ENCODE peak calls at places on chromosomes 12 and 14, in four cellular contexts. R is mesenchymal stem cell, T is neuronal stem cell, Q is IMR-90. E is an unnamed sample.

GRCh38 chr14:82354126-82354525 is 820.5 kb upstream of the SEL1L start:
- DNase-seq in R (no peak), T (no peak), Q (no peak), E (no peak)

GRCh38 chr12:108576660-108577234 is 14.4 kb downstream of the ISCU start:
- DNase-seq in R (no peak), T (no peak), Q (no peak), E (no peak)

GRCh38 chr12:130044991-130045621 is 117.2 kb upstream of the FZD10 start:
- DNase-seq in R (no peak), T (peak), Q (no peak), E (no peak)

GRCh38 chr14:79730911-79731310 is 480.4 kb downstream of the DIO2 start:
- DNase-seq in R (no peak), T (no peak), Q (no peak), E (no peak)

GRCh38 chr14:83894519-83894918 is 1635.4 kb upstream of the FLRT2 start:
- DNase-seq in R (no peak), T (no peak), Q (peak), E (no peak)

GRCh38 chr12:18492372-18493025 is 231.2 kb downstream of the PIK3C2G start:
- DNase-seq in R (no peak), T (no peak), Q (peak), E (no peak)

GRCh38 chr12:52020539-52021336 is 14.0 kb downstream of the TAMALIN start:
- DNase-seq in R (peak), T (no peak), Q (peak), E (no peak)

GRCh38 chr14:92108345-92109254 is 2.2 kb upstream of the ATXN3 start:
- DNase-seq in R (no peak), T (no peak), Q (no peak), E (no peak)

GRCh38 chr12:89357297-89357730 is 5.0 kb upstream of the DUSP6 start:
- DNase-seq in R (no peak), T (no peak), Q (no peak), E (no peak)

GRCh38 chr12:32542550-32543229 is 136.4 kb upstream of the DNM1L start:
- DNase-seq in R (no peak), T (no peak), Q (no peak), E (no peak)

GRCh38 chr14:63209160-63209559 is 4.9 kb downstream of the RHOJ start:
- DNase-seq in R (no peak), T (no peak), Q (peak), E (peak)

GRCh38 chr12:118035194-118036041 is 18.9 kb downstream of the RFC5 start:
- DNase-seq in R (no peak), T (no peak), Q (peak), E (no peak)

GRCh38 chr12:89461649-89462612 is 62.7 kb downstream of the GALNT4 start:
- DNase-seq in R (peak), T (no peak), Q (peak), E (peak)

GRCh38 chr14:76908834-76909233 is 82.6 kb downstream of the LRRC74A start:
- DNase-seq in R (no peak), T (no peak), Q (no peak), E (no peak)

GRCh38 chr14:77314043-77314442 is 6.6 kb downstream of the POMT2 start:
- DNase-seq in R (peak), T (no peak), Q (peak), E (peak)

GRCh38 chr14:24322672-24323071 is 11.4 kb downstream of the LTB4R start:
- DNase-seq in R (no peak), T (no peak), Q (no peak), E (no peak)

GRCh38 chr14:93019970-93020369 is 95.8 kb downstream of the ITPK1 start:
- DNase-seq in R (no peak), T (no peak), Q (no peak), E (no peak)

GRCh38 chr12:91994208-91994797 is 151.3 kb downstream of the BTG1 start:
- DNase-seq in R (no peak), T (no peak), Q (no peak), E (no peak)

GRCh38 chr14:21924479-21924878 is 250.9 kb upstream of the OR4E1 start:
- DNase-seq in R (no peak), T (no peak), Q (no peak), E (no peak)

GRCh38 chr14:39169541-39169900 is 612 bp downstream of the TRAPPC6B start:
- DNase-seq in R (no peak), T (no peak), Q (no peak), E (peak)

GRCh38 chr12:29350080-29350479 is 30.9 kb downstream of the ERGIC2 start:
- DNase-seq in R (peak), T (no peak), Q (peak), E (no peak)

GRCh38 chr12:86137936-86138335 is 118.3 kb downstream of the MGAT4C start:
- DNase-seq in R (peak), T (no peak), Q (peak), E (peak)

GRCh38 chr14:59215353-59215752 is 26.9 kb downstream of the DAAM1 start:
- DNase-seq in R (no peak), T (no peak), Q (peak), E (peak)

GRCh38 chr14:34966413-34966812 is 16.4 kb upstream of the SRP54 start:
- DNase-seq in R (no peak), T (no peak), Q (no peak), E (no peak)

GRCh38 chr12:4393211-4393610 is 13.7 kb upstream of the FGF23 start:
- DNase-seq in R (no peak), T (no peak), Q (no peak), E (no peak)

GRCh38 chr12:102816816-102817434 is 100.1 kb downstream of the PAH start:
- DNase-seq in R (peak), T (no peak), Q (peak), E (peak)

GRCh38 chr14:105487449-105487985 is 831 bp downstream of the CRIP1 start:
- DNase-seq in R (no peak), T (no peak), Q (no peak), E (no peak)

GRCh38 chr12:123979566-123979965 is 6.6 kb downstream of the ZNF664 start:
- DNase-seq in R (no peak), T (no peak), Q (no peak), E (no peak)

GRCh38 chr14:100532916-100533630 is 54.1 kb downstream of the BEGAIN start:
- DNase-seq in R (no peak), T (no peak), Q (peak), E (no peak)

GRCh38 chr12:57619434-57620244 is 8.4 kb downstream of the ARHGEF25 start:
- DNase-seq in R (no peak), T (no peak), Q (no peak), E (peak)

GRCh38 chr12:117911347-117911746 is 57.4 kb downstream of the KSR2 start:
- DNase-seq in R (no peak), T (no peak), Q (no peak), E (no peak)

GRCh38 chr14:56331815-56332214 is 213.6 kb downstream of the PELI2 start:
- DNase-seq in R (no peak), T (no peak), Q (peak), E (no peak)

GRCh38 chr14:64549805-64550538 is at the start of gene PPP1R36:
- DNase-seq in R (peak), T (no peak), Q (no peak), E (peak)

GRCh38 chr12:107400686-107401447 is 284.7 kb upstream of the PWP1 start:
- DNase-seq in R (peak), T (no peak), Q (peak), E (no peak)

GRCh38 chr12:53379389-53380103 is 430 bp upstream of the SP1 start:
- DNase-seq in R (peak), T (peak), Q (peak), E (peak)
- H4K8ac ChIP-seq in R (peak), T (peak), Q (peak), E (peak)

DNA sequence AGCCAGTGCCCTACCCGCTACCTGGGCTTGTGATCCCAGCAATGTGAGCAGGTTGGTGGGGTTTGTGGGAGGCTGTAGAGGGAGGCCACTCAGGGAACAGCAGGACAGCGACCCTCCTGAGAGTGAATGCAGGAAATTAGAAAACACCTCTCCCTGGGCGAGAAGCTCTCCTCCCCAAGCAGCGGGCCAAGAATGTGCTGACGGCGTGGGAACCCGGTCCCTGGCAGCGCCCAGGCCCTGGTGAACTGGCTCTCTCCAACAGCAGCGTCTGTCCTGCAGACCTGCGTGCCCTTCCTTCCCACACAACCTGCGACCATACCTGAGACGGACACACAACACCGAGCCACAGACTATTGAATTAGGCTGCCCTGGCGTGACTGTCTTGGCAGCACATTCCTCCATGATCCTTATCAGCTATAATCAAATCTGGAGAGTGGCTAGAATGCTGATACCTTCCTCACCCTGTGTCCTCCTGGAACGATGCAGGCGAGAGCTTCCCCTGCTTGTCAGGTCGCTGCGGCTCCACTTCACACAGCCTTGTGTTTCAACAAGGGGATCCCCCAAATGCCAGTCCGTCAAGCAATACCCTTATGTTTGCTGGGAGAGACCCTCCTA is 114.8 kb upstream of the GSC start:
- DNase-seq in R (no peak), T (no peak), Q (no peak), E (no peak)
- H4K8ac ChIP-seq in R (no peak), T (no peak), Q (no peak), E (no peak)

DNA sequence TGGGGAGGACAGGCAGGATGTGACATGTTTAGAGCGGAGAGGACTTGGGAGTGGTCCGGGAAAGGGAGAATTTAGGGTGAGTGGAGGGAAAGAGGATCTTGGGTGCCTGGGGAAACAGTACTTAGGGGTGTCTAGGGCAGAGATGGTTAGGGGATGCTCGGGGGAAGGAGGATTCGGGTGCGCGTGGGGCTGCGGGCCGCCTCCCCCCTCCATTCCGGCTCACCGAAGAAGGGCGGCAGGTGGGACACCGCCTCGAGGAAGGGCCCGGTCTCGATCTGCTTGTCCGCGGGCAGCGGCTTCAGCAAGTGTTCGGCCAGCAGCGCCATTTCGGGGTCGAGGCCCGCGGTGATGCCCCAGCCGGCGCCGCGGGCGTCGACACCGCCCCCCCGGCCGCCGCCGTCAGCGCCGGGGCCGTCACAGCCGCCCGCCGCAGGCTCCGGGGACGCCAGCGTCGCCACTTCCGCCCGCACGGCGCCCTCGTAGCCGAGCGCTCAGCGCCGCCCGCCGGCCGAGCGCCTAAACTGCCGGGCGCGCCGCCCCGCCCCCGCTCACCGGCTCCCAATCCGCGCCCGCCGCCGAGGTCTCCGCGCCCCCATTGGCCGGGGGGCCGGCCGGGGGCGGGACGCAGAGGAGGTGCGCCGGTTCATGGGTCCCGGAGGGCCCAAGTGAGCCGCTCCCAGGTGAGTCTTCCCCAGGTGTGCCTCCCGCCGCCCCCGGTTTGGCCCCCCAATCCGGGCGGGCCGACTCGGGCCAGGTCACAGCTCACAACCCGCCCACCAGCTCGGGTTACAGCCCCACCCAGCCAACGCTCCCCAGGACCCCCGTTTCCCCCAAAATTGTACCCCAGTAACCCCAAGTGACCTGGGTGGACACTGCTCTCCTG is at the start of gene GLTP:
- DNase-seq in R (peak), T (peak), Q (peak), E (peak)
- H4K8ac ChIP-seq in R (peak), T (no peak), Q (peak), E (peak)

DNA sequence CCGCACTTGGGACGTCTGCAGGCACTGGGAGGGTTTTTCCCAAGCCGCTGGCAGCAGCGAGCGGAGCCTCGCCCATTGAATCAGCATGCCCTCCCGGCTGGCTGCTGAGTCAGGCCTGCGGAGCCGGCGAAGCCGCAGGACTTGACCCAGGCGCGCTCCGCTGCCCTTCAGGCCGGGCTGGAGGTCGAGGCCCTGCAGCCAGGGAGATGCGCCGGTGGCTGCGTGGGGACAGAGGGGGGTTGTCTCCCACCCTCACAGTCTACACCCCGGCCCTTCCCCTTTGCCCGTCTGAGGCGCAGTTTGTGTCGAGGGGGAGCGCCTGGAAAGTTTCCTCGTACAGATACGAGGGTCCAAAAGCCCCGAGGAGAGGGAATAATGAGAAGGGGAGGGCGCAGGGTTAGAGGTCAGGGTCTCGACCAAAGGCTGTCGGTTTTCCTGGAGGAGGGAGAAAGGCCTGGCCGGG is 759 bp upstream of the KLC1 start:
- DNase-seq in R (peak), T (peak), Q (peak), E (peak)
- H4K8ac ChIP-seq in R (peak), T (peak), Q (peak), E (peak)

GRCh38 chr14:103273847-103274615 is 60.0 kb upstream of the EIF5 start:
- DNase-seq in R (no peak), T (no peak), Q (no peak), E (no peak)

GRCh38 chr14:103275000-103275399 is 59.0 kb upstream of the EIF5 start:
- DNase-seq in R (no peak), T (no peak), Q (no peak), E (no peak)

GRCh38 chr14:103271189-103271588 is 62.8 kb upstream of the EIF5 start:
- DNase-seq in R (no peak), T (no peak), Q (no peak), E (no peak)

GRCh38 chr14:103273145-103273846 is 60.7 kb upstream of the EIF5 start:
- DNase-seq in R (no peak), T (no peak), Q (no peak), E (no peak)
- H4K8ac ChIP-seq in R (no peak), T (no peak), Q (no peak), E (no peak)

DNA sequence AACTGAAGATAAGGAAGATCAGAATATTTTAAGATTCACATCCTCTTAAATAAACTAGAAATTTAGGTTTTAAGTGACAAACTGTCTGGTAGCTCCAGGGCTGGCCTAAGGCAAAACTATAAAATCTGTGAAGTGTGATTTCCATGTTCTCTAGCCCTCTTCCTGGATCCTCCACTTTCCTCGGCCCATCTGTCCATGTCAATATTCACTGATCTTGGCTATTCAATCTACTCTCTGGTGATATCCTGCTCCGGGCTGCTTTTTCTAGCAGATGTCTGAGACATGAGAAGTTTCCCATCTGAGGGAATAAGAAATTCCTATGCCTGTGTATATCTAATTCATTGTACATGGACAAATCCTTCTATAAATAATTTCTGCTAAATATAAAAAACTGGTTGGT is 500.4 kb downstream of the GALC start:
- DNase-seq in R (no peak), T (no peak), Q (no peak), E (peak)
- H4K8ac ChIP-seq in R (no peak), T (no peak), Q (no peak), E (no peak)